ENCODE peak calls at places on chromosomes 5 and 9, in five cellular contexts. I is NCI-H510A treated with DMSO at 0.1 percent for 48 hours; Q is body of pancreas; J is EH; V is Jurkat, Clone E6-1. D is an unnamed sample.

GRCh38 chr5:176373100-176373818 is 8.0 kb downstream of the ARL10 start:
- DNase-seq in I (no peak), Q (no peak), V (no peak), J (peak; percentile 34), D (no peak)

GRCh38 chr9:13750061-13750460 is 470.6 kb upstream of the MPDZ start:
- DNase-seq in V (no peak), Q (no peak), J (peak; percentile 16), I (no peak), D (no peak)

GRCh38 chr9:124440786-124441185 is 9.5 kb upstream of the ADGRD2 start:
- DNase-seq in Q (no peak), I (no peak), J (no peak), V (no peak), D (no peak)

GRCh38 chr5:170491479-170491878 is 12.3 kb upstream of the KCNIP1 start:
- DNase-seq in J (peak; percentile 96), V (no peak), I (no peak), Q (peak; percentile 16), D (peak; percentile 49)

GRCh38 chr5:178228609-178229008 is 4.0 kb downstream of the PHYKPL start:
- DNase-seq in V (no peak), I (no peak), J (no peak), Q (no peak), D (no peak)

GRCh38 chr9:108511200-108511756 is 344.5 kb downstream of the ACTL7B start:
- DNase-seq in I (no peak), Q (no peak), J (peak; percentile 80), V (no peak), D (no peak)

GRCh38 chr5:132274050-132274869 is 16.8 kb downstream of the PDLIM4 start:
- DNase-seq in Q (no peak), V (no peak), J (no peak), I (no peak), D (no peak)

GRCh38 chr9:18296702-18297531 is 177.0 kb upstream of the ADAMTSL1 start:
- DNase-seq in Q (no peak), V (no peak), J (peak; percentile 76), I (no peak), D (no peak)

GRCh38 chr9:110126457-110126856 is 81.5 kb downstream of the C9orf152 start:
- DNase-seq in Q (no peak), I (no peak), J (no peak), V (peak; percentile 80), D (no peak)

GRCh38 chr9:81627481-81627880 is 61.9 kb downstream of the TLE1 start:
- DNase-seq in I (no peak), J (no peak), V (no peak), Q (no peak), D (no peak)

GRCh38 chr5:42522783-42523182 is 99.5 kb downstream of the GHR start:
- DNase-seq in J (no peak), V (no peak), I (no peak), Q (no peak), D (no peak)

GRCh38 chr9:33993104-33993503 is 55.6 kb downstream of the UBAP2 start:
- DNase-seq in Q (no peak), I (no peak), J (no peak), V (no peak), D (no peak)

GRCh38 chr5:80239680-80240367 is 16.0 kb downstream of the SERINC5 start:
- DNase-seq in V (no peak), J (peak; percentile 39), I (no peak), Q (no peak), D (no peak)

GRCh38 chr5:168073991-168074800 is 217.2 kb upstream of the WWC1 start:
- DNase-seq in I (no peak), Q (no peak), V (peak; percentile 26), J (peak; percentile 41), D (no peak)

GRCh38 chr9:88803551-88804288 is 187.5 kb upstream of the S1PR3 start:
- DNase-seq in V (no peak), J (peak; percentile 55), Q (no peak), I (no peak), D (no peak)

GRCh38 chr9:107613314-107613713 is 123.7 kb upstream of the KLF4 start:
- DNase-seq in Q (no peak), J (no peak), V (no peak), I (no peak), D (no peak)

GRCh38 chr5:137599479-137599878 is 100.4 kb upstream of the SPOCK1 start:
- DNase-seq in V (no peak), J (no peak), Q (no peak), I (no peak), D (no peak)

GRCh38 chr9:137138058-137138697 is 776 bp upstream of the GRIN1 start:
- DNase-seq in I (no peak), Q (no peak), J (no peak), V (peak; percentile 79), D (no peak)

GRCh38 chr5:172463031-172463430 is 8.7 kb upstream of the SH3PXD2B start:
- DNase-seq in J (no peak), I (no peak), V (no peak), Q (no peak), D (no peak)

GRCh38 chr5:432928-433791 is 9.8 kb upstream of the EXOC3 start:
- DNase-seq in I (no peak), Q (no peak), J (no peak), V (no peak), D (no peak)

GRCh38 chr9:136627703-136628102 is 35.0 kb upstream of the EGFL7 start:
- DNase-seq in J (no peak), I (no peak), Q (no peak), V (no peak), D (no peak)

D was measured in HFF-Myc.